ENCODE peak calls at places on chromosomes 3 and 15, in five cellular contexts. One of them, this sample, is unnamed.

GRCh38 chr3:77541203-77541922 is 501.5 kb downstream of the ROBO2 start:
- DNase-seq in stomach: no peak
- DNase-seq in esophagus muscularis mucosa: no peak
- DNase-seq in uterus: no peak
- DNase-seq in gastrocnemius medialis: no peak
- DNase-seq in this sample: no peak

GRCh38 chr15:57146394-57147140 is 228.1 kb downstream of the TCF12 start:
- DNase-seq in stomach: no peak
- DNase-seq in esophagus muscularis mucosa: no peak
- DNase-seq in uterus: no peak
- DNase-seq in gastrocnemius medialis: no peak
- DNase-seq in this sample: no peak

GRCh38 chr3:69354948-69355347 is 30.9 kb downstream of the FRMD4B start:
- DNase-seq in stomach: no peak
- DNase-seq in esophagus muscularis mucosa: no peak
- DNase-seq in uterus: no peak
- DNase-seq in gastrocnemius medialis: no peak
- DNase-seq in this sample: no peak

GRCh38 chr15:90594297-90594696 is 64.6 kb downstream of the CRTC3 start:
- DNase-seq in stomach: peak
- DNase-seq in esophagus muscularis mucosa: peak
- DNase-seq in uterus: peak
- DNase-seq in gastrocnemius medialis: peak
- DNase-seq in this sample: peak

GRCh38 chr3:180421711-180422110 is 180.3 kb upstream of the TTC14 start:
- DNase-seq in stomach: no peak
- DNase-seq in esophagus muscularis mucosa: no peak
- DNase-seq in uterus: no peak
- DNase-seq in gastrocnemius medialis: no peak
- DNase-seq in this sample: no peak

GRCh38 chr15:45169608-45170480 is 17.9 kb downstream of the SHF start:
- DNase-seq in stomach: no peak
- DNase-seq in esophagus muscularis mucosa: no peak
- DNase-seq in uterus: no peak
- DNase-seq in gastrocnemius medialis: no peak
- DNase-seq in this sample: no peak

GRCh38 chr15:79595995-79596622 is 164.0 kb downstream of the MINAR1 start:
- DNase-seq in stomach: peak
- DNase-seq in esophagus muscularis mucosa: peak
- DNase-seq in uterus: no peak
- DNase-seq in gastrocnemius medialis: peak
- DNase-seq in this sample: no peak

GRCh38 chr15:40276927-40277326 is 5.9 kb downstream of the ANKRD63 start:
- DNase-seq in stomach: no peak
- DNase-seq in esophagus muscularis mucosa: no peak
- DNase-seq in uterus: no peak
- DNase-seq in gastrocnemius medialis: no peak
- DNase-seq in this sample: no peak

GRCh38 chr15:89112341-89112971 is 24.2 kb downstream of the ABHD2 start:
- DNase-seq in stomach: peak
- DNase-seq in esophagus muscularis mucosa: no peak
- DNase-seq in uterus: no peak
- DNase-seq in gastrocnemius medialis: no peak
- DNase-seq in this sample: no peak

GRCh38 chr3:182913889-182914288 is 66.4 kb downstream of the DCUN1D1 start:
- DNase-seq in stomach: no peak
- DNase-seq in esophagus muscularis mucosa: no peak
- DNase-seq in uterus: no peak
- DNase-seq in gastrocnemius medialis: peak
- DNase-seq in this sample: no peak

GRCh38 chr15:34252545-34252944 is 27.7 kb downstream of the EMC4 start:
- DNase-seq in stomach: no peak
- DNase-seq in esophagus muscularis mucosa: no peak
- DNase-seq in uterus: no peak
- DNase-seq in gastrocnemius medialis: no peak
- DNase-seq in this sample: no peak

GRCh38 chr3:131217296-131217741 is 164.3 kb upstream of the NUDT16 start:
- DNase-seq in stomach: no peak
- DNase-seq in esophagus muscularis mucosa: no peak
- DNase-seq in uterus: no peak
- DNase-seq in gastrocnemius medialis: no peak
- DNase-seq in this sample: no peak

GRCh38 chr3:58013973-58014649 is 5.9 kb downstream of the FLNB start:
- DNase-seq in stomach: peak
- DNase-seq in esophagus muscularis mucosa: no peak
- DNase-seq in uterus: peak
- DNase-seq in gastrocnemius medialis: no peak
- DNase-seq in this sample: no peak

GRCh38 chr3:190058486-190059241 is 62.0 kb downstream of the P3H2 start:
- DNase-seq in stomach: no peak
- DNase-seq in esophagus muscularis mucosa: no peak
- DNase-seq in uterus: no peak
- DNase-seq in gastrocnemius medialis: no peak
- DNase-seq in this sample: no peak

GRCh38 chr3:108985844-108986243 is 32.2 kb upstream of the GUCA1C start:
- DNase-seq in stomach: no peak
- DNase-seq in esophagus muscularis mucosa: no peak
- DNase-seq in uterus: no peak
- DNase-seq in gastrocnemius medialis: no peak
- DNase-seq in this sample: no peak

GRCh38 chr3:161358488-161358887 is 12.8 kb downstream of the SPTSSB start:
- DNase-seq in stomach: no peak
- DNase-seq in esophagus muscularis mucosa: no peak
- DNase-seq in uterus: no peak
- DNase-seq in gastrocnemius medialis: no peak
- DNase-seq in this sample: no peak

GRCh38 chr15:68818088-68818670 is 2.5 kb downstream of the ANP32A start:
- DNase-seq in stomach: peak
- DNase-seq in esophagus muscularis mucosa: no peak
- DNase-seq in uterus: peak
- DNase-seq in gastrocnemius medialis: peak
- DNase-seq in this sample: peak
- TF ChIP-seq POLR2A in stomach: no peak
- TF ChIP-seq POLR2A in esophagus muscularis mucosa: no peak
- TF ChIP-seq POLR2A in uterus: no peak
- TF ChIP-seq POLR2A in gastrocnemius medialis: peak
- TF ChIP-seq POLR2A in this sample: no peak

GRCh38 chr3:155934215-155934614 is 63.8 kb downstream of the GMPS start:
- DNase-seq in stomach: no peak
- DNase-seq in esophagus muscularis mucosa: no peak
- DNase-seq in uterus: no peak
- DNase-seq in gastrocnemius medialis: no peak
- DNase-seq in this sample: no peak
- TF ChIP-seq CTCF in stomach: no peak
- TF ChIP-seq CTCF in esophagus muscularis mucosa: no peak
- TF ChIP-seq CTCF in uterus: no peak
- TF ChIP-seq CTCF in gastrocnemius medialis: no peak
- TF ChIP-seq CTCF in this sample: no peak

GRCh38 chr3:147409143-147410121 is at the start of gene ZIC1:
- DNase-seq in stomach: no peak
- DNase-seq in esophagus muscularis mucosa: no peak
- DNase-seq in uterus: no peak
- DNase-seq in gastrocnemius medialis: no peak
- DNase-seq in this sample: peak
- H3K4me3 ChIP-seq in stomach: peak
- H3K4me3 ChIP-seq in esophagus muscularis mucosa: peak
- H3K4me3 ChIP-seq in uterus: no peak
- H3K4me3 ChIP-seq in gastrocnemius medialis: peak
- H3K4me3 ChIP-seq in this sample: peak

GRCh38 chr15:64600794-64601193 is 140.4 kb downstream of the ZNF609 start:
- DNase-seq in stomach: no peak
- DNase-seq in esophagus muscularis mucosa: no peak
- DNase-seq in uterus: no peak
- DNase-seq in gastrocnemius medialis: no peak
- DNase-seq in this sample: no peak

GRCh38 chr15:64599716-64600115 is 139.3 kb downstream of the ZNF609 start:
- DNase-seq in stomach: no peak
- DNase-seq in esophagus muscularis mucosa: no peak
- DNase-seq in uterus: no peak
- DNase-seq in gastrocnemius medialis: no peak
- DNase-seq in this sample: no peak

GRCh38 chr15:64597469-64597806 is 137.1 kb downstream of the ZNF609 start:
- DNase-seq in stomach: no peak
- DNase-seq in esophagus muscularis mucosa: no peak
- DNase-seq in uterus: no peak
- DNase-seq in gastrocnemius medialis: no peak
- DNase-seq in this sample: no peak

GRCh38 chr15:64596701-64597468 is 136.5 kb downstream of the ZNF609 start:
- DNase-seq in stomach: no peak
- DNase-seq in esophagus muscularis mucosa: no peak
- DNase-seq in uterus: peak
- DNase-seq in gastrocnemius medialis: no peak
- DNase-seq in this sample: no peak

GRCh38 chr15:64599226-64599625 is 138.8 kb downstream of the ZNF609 start:
- DNase-seq in stomach: no peak
- DNase-seq in esophagus muscularis mucosa: no peak
- DNase-seq in uterus: no peak
- DNase-seq in gastrocnemius medialis: no peak
- DNase-seq in this sample: no peak
- TF ChIP-seq POLR2A in stomach: no peak
- TF ChIP-seq POLR2A in esophagus muscularis mucosa: no peak
- TF ChIP-seq POLR2A in uterus: no peak
- TF ChIP-seq POLR2A in gastrocnemius medialis: no peak
- TF ChIP-seq POLR2A in this sample: no peak

This sample was measured in lower leg skin.